ENCODE peak calls at places on chromosomes 5 and 9, in six cellular contexts. One of them, this sample, is unnamed.

GRCh38 chr5:146193291-146193690 is 10.1 kb upstream of the RBM27 start:
- DNase-seq in sigmoid colon: no peak
- DNase-seq in heart right ventricle: no peak
- DNase-seq in fibroblast of pulmonary artery: peak
- DNase-seq in HCT116: no peak
- DNase-seq in left ventricle myocardium inferior: no peak
- DNase-seq in this sample: no peak

GRCh38 chr5:74386571-74387334 is 253.8 kb downstream of the ENC1 start:
- DNase-seq in heart right ventricle: no peak
- DNase-seq in HCT116: no peak
- DNase-seq in left ventricle myocardium inferior: no peak
- DNase-seq in fibroblast of pulmonary artery: peak
- DNase-seq in sigmoid colon: no peak
- DNase-seq in this sample: no peak

GRCh38 chr9:4301971-4302427 is 2.1 kb upstream of the GLIS3 start:
- DNase-seq in HCT116: no peak
- DNase-seq in sigmoid colon: peak
- DNase-seq in fibroblast of pulmonary artery: peak
- DNase-seq in left ventricle myocardium inferior: peak
- DNase-seq in heart right ventricle: peak
- DNase-seq in this sample: peak

GRCh38 chr5:135484563-135485157 is 32.5 kb upstream of the TIFAB start:
- DNase-seq in left ventricle myocardium inferior: no peak
- DNase-seq in fibroblast of pulmonary artery: no peak
- DNase-seq in HCT116: no peak
- DNase-seq in sigmoid colon: no peak
- DNase-seq in heart right ventricle: no peak
- DNase-seq in this sample: no peak

GRCh38 chr9:108698801-108699200 is 157.0 kb downstream of the ACTL7B start:
- DNase-seq in HCT116: no peak
- DNase-seq in sigmoid colon: no peak
- DNase-seq in fibroblast of pulmonary artery: no peak
- DNase-seq in heart right ventricle: no peak
- DNase-seq in left ventricle myocardium inferior: no peak
- DNase-seq in this sample: no peak

GRCh38 chr5:73998496-73998895 is 372.5 kb downstream of the ARHGEF28 start:
- DNase-seq in fibroblast of pulmonary artery: peak
- DNase-seq in HCT116: no peak
- DNase-seq in sigmoid colon: no peak
- DNase-seq in heart right ventricle: no peak
- DNase-seq in left ventricle myocardium inferior: no peak
- DNase-seq in this sample: no peak

GRCh38 chr9:95874989-95875304 is 544 bp upstream of the ERCC6L2 start:
- DNase-seq in fibroblast of pulmonary artery: peak
- DNase-seq in sigmoid colon: peak
- DNase-seq in heart right ventricle: peak
- DNase-seq in left ventricle myocardium inferior: peak
- DNase-seq in HCT116: no peak
- DNase-seq in this sample: no peak

GRCh38 chr5:1975898-1976765 is 93.4 kb upstream of the IRX4 start:
- DNase-seq in heart right ventricle: no peak
- DNase-seq in fibroblast of pulmonary artery: peak
- DNase-seq in sigmoid colon: no peak
- DNase-seq in HCT116: peak
- DNase-seq in left ventricle myocardium inferior: no peak
- DNase-seq in this sample: no peak

GRCh38 chr5:117872798-117873368 is 1115.5 kb downstream of the DTWD2 start:
- DNase-seq in sigmoid colon: no peak
- DNase-seq in left ventricle myocardium inferior: no peak
- DNase-seq in fibroblast of pulmonary artery: no peak
- DNase-seq in HCT116: no peak
- DNase-seq in heart right ventricle: no peak
- DNase-seq in this sample: no peak

GRCh38 chr5:160269017-160269416 is 39.7 kb downstream of the FABP6 start:
- DNase-seq in sigmoid colon: peak
- DNase-seq in fibroblast of pulmonary artery: peak
- DNase-seq in heart right ventricle: peak
- DNase-seq in HCT116: no peak
- DNase-seq in left ventricle myocardium inferior: peak
- DNase-seq in this sample: no peak

GRCh38 chr5:36403601-36404311 is 102.1 kb upstream of the RANBP3L start:
- DNase-seq in fibroblast of pulmonary artery: peak
- DNase-seq in heart right ventricle: peak
- DNase-seq in sigmoid colon: peak
- DNase-seq in left ventricle myocardium inferior: peak
- DNase-seq in HCT116: no peak
- DNase-seq in this sample: peak
- TF ChIP-seq CTCF in fibroblast of pulmonary artery: no peak
- TF ChIP-seq CTCF in heart right ventricle: no peak
- TF ChIP-seq CTCF in sigmoid colon: no peak
- TF ChIP-seq CTCF in left ventricle myocardium inferior: no peak
- TF ChIP-seq CTCF in HCT116: no peak
- TF ChIP-seq CTCF in this sample: no peak

GRCh38 chr9:131349522-131349880 is 44.4 kb upstream of the PRRC2B start:
- DNase-seq in heart right ventricle: no peak
- DNase-seq in sigmoid colon: no peak
- DNase-seq in left ventricle myocardium inferior: no peak
- DNase-seq in fibroblast of pulmonary artery: no peak
- DNase-seq in HCT116: no peak
- DNase-seq in this sample: no peak

GRCh38 chr9:131347376-131348020 is 46.4 kb upstream of the PRRC2B start:
- DNase-seq in left ventricle myocardium inferior: no peak
- DNase-seq in HCT116: no peak
- DNase-seq in heart right ventricle: no peak
- DNase-seq in sigmoid colon: no peak
- DNase-seq in fibroblast of pulmonary artery: no peak
- DNase-seq in this sample: no peak

GRCh38 chr9:131348631-131349521 is 45.0 kb upstream of the PRRC2B start:
- DNase-seq in left ventricle myocardium inferior: no peak
- DNase-seq in sigmoid colon: no peak
- DNase-seq in HCT116: no peak
- DNase-seq in fibroblast of pulmonary artery: no peak
- DNase-seq in heart right ventricle: no peak
- DNase-seq in this sample: no peak

GRCh38 chr9:131346559-131346958 is 47.3 kb upstream of the PRRC2B start:
- DNase-seq in sigmoid colon: no peak
- DNase-seq in heart right ventricle: no peak
- DNase-seq in left ventricle myocardium inferior: no peak
- DNase-seq in HCT116: no peak
- DNase-seq in fibroblast of pulmonary artery: no peak
- DNase-seq in this sample: no peak

DNA sequence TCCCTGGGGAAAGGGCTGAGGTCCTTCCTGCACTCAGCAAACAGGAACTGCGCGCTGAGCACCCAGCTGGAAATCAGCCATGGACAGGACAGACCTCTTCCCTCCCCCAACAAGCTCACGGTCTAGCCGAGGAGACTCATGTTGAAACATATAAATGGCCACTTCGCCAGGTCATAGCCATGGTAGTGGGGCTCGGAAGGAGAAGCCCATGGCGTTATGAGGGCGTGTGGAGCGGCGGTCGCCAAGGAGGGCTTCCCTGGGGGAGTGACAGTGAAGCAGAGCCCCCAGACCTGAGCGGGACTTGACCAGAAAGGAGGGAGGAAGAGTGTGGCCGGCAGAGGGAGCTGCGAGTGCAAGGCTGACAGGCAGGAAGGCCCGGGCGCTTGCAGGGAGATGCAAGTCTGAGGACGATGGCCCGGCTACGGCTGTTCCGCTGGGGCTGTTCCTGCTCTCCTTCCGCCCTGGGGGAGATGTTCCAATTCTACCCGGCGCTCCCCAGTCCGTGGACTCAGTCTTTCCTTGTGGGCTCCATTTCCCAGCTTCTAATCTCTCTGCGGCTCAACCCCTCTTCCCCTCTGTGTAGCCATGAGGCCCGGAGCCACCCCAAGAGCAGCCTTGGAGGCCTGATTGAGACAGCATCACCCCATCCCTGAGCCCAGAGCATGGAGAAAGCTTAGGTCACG is 43.9 kb upstream of the PRRC2B start:
- DNase-seq in sigmoid colon: peak
- DNase-seq in HCT116: peak
- DNase-seq in fibroblast of pulmonary artery: peak
- DNase-seq in left ventricle myocardium inferior: peak
- DNase-seq in heart right ventricle: peak
- DNase-seq in this sample: no peak
- H3K4me3 ChIP-seq in sigmoid colon: peak
- H3K4me3 ChIP-seq in HCT116: peak
- H3K4me3 ChIP-seq in fibroblast of pulmonary artery: peak
- H3K4me3 ChIP-seq in left ventricle myocardium inferior: peak
- H3K4me3 ChIP-seq in heart right ventricle: peak
- H3K4me3 ChIP-seq in this sample: peak

DNA sequence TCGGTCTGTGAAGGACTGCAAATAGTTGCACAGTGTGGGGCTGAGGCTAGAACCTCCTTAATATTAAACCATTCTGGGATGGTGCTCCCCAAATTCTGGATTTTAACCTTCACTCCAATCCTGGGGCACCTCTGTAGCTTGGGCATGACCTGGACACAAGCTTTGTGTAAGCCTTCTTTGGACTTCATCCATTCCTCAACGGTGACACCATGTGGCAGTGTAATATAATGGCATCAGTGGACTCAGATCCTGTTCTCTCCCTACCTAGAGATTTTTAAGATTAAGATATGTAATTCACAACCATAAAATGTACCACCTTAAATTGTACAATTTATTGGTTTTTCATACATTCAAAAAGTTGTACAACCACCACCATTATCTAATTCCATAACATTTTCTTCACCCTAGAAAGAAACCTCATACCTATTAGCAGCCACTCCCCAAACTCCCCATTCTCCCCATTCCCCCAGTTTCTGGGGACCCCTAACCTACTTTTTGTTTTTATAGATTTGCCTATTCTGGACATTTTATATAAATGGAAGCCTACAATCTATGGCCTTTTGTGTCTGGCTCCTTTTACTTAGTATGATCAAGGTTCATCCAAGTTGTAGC is 4.8 kb upstream of the PLGRKT start:
- DNase-seq in HCT116: no peak
- DNase-seq in heart right ventricle: peak
- DNase-seq in fibroblast of pulmonary artery: peak
- DNase-seq in sigmoid colon: no peak
- DNase-seq in left ventricle myocardium inferior: no peak
- DNase-seq in this sample: peak
- TF ChIP-seq CTCF in HCT116: peak
- TF ChIP-seq CTCF in heart right ventricle: peak
- TF ChIP-seq CTCF in fibroblast of pulmonary artery: peak
- TF ChIP-seq CTCF in sigmoid colon: peak
- TF ChIP-seq CTCF in left ventricle myocardium inferior: peak
- TF ChIP-seq CTCF in this sample: peak

GRCh38 chr9:114099523-114100270 is 605 bp upstream of the KIF12 start:
- DNase-seq in fibroblast of pulmonary artery: no peak
- DNase-seq in left ventricle myocardium inferior: no peak
- DNase-seq in sigmoid colon: no peak
- DNase-seq in HCT116: no peak
- DNase-seq in heart right ventricle: no peak
- DNase-seq in this sample: no peak
- H3K4me3 ChIP-seq in fibroblast of pulmonary artery: no peak
- H3K4me3 ChIP-seq in left ventricle myocardium inferior: no peak
- H3K4me3 ChIP-seq in sigmoid colon: no peak
- H3K4me3 ChIP-seq in HCT116: no peak
- H3K4me3 ChIP-seq in heart right ventricle: no peak
- H3K4me3 ChIP-seq in this sample: no peak

GRCh38 chr5:173505634-173506033 is 110.8 kb downstream of the BOD1 start:
- DNase-seq in left ventricle myocardium inferior: no peak
- DNase-seq in sigmoid colon: no peak
- DNase-seq in HCT116: no peak
- DNase-seq in heart right ventricle: no peak
- DNase-seq in fibroblast of pulmonary artery: no peak
- DNase-seq in this sample: no peak
- TF ChIP-seq CTCF in left ventricle myocardium inferior: no peak
- TF ChIP-seq CTCF in sigmoid colon: no peak
- TF ChIP-seq CTCF in HCT116: no peak
- TF ChIP-seq CTCF in heart right ventricle: no peak
- TF ChIP-seq CTCF in fibroblast of pulmonary artery: no peak
- TF ChIP-seq CTCF in this sample: no peak

GRCh38 chr9:116260531-116260930 is 106.9 kb downstream of the PAPPA start:
- DNase-seq in sigmoid colon: no peak
- DNase-seq in left ventricle myocardium inferior: no peak
- DNase-seq in fibroblast of pulmonary artery: no peak
- DNase-seq in HCT116: no peak
- DNase-seq in heart right ventricle: no peak
- DNase-seq in this sample: no peak

GRCh38 chr9:116267021-116267420 is 113.4 kb downstream of the PAPPA start:
- DNase-seq in heart right ventricle: no peak
- DNase-seq in left ventricle myocardium inferior: no peak
- DNase-seq in fibroblast of pulmonary artery: no peak
- DNase-seq in HCT116: no peak
- DNase-seq in sigmoid colon: no peak
- DNase-seq in this sample: no peak

GRCh38 chr9:116269250-116269649 is 115.7 kb downstream of the PAPPA start:
- DNase-seq in heart right ventricle: no peak
- DNase-seq in sigmoid colon: no peak
- DNase-seq in fibroblast of pulmonary artery: peak
- DNase-seq in HCT116: no peak
- DNase-seq in left ventricle myocardium inferior: no peak
- DNase-seq in this sample: no peak

GRCh38 chr9:116262421-116262820 is 108.8 kb downstream of the PAPPA start:
- DNase-seq in fibroblast of pulmonary artery: no peak
- DNase-seq in HCT116: no peak
- DNase-seq in heart right ventricle: no peak
- DNase-seq in sigmoid colon: no peak
- DNase-seq in left ventricle myocardium inferior: no peak
- DNase-seq in this sample: no peak

DNA sequence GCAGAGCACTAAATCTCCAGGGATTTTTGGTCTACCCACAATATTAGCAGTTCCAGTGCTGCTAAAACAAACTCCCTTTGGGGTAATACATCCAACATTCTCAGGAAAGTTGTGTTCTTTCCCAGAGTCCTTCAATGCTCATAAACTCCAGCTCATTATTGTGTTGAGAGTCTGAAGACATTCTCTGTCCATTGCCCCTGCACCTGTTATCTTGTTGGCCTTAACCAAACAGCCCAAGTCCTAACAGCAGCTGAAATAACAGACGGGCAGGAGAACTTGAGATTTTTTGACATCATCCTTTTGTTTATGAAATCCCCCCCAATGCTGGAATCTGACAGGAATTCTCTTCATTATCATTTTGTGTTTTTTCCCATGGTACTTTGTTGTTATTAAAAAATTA is 110.8 kb downstream of the PAPPA start:
- DNase-seq in sigmoid colon: no peak
- DNase-seq in heart right ventricle: no peak
- DNase-seq in fibroblast of pulmonary artery: no peak
- DNase-seq in HCT116: no peak
- DNase-seq in left ventricle myocardium inferior: no peak
- DNase-seq in this sample: no peak
- H3K4me3 ChIP-seq in sigmoid colon: no peak
- H3K4me3 ChIP-seq in heart right ventricle: no peak
- H3K4me3 ChIP-seq in fibroblast of pulmonary artery: no peak
- H3K4me3 ChIP-seq in HCT116: no peak
- H3K4me3 ChIP-seq in left ventricle myocardium inferior: no peak
- H3K4me3 ChIP-seq in this sample: no peak